ENCODE peak calls at places on chromosome 12, in four cellular contexts. Q is iris pigment epithelial cell; X is stimulated activated CD8-positive, alpha-beta memory T cell treated with anti-CD3 and anti-CD28 coated beads, Interleukin-2, amount 100 ng/mL, for 48 hours; Z is mesendoderm. P is an unnamed sample.

GRCh38 chr12:15146585-15146984 is 74.6 kb downstream of the RERG start:
- DNase-seq in Z (no peak), X (no peak), Q (peak), P (peak)

GRCh38 chr12:5377997-5378596 is 53.8 kb upstream of the NTF3 start:
- DNase-seq in Z (no peak), Q (no peak), X (no peak), P (no peak)

GRCh38 chr12:10310926-10311705 is 3.4 kb downstream of the KLRD1 start:
- DNase-seq in Z (no peak), X (no peak), Q (peak), P (no peak)

GRCh38 chr12:4346931-4347330 is 25.9 kb downstream of the TIGAR start:
- DNase-seq in Q (no peak), X (no peak), Z (no peak), P (no peak)

GRCh38 chr12:111438501-111438900 is 32.8 kb downstream of the SH2B3 start:
- DNase-seq in Z (peak), X (peak), Q (peak), P (peak)

GRCh38 chr12:6372403-6373003 is 2.9 kb downstream of the SCNN1A start:
- DNase-seq in Q (peak), X (no peak), Z (peak), P (peak)

GRCh38 chr12:64627781-64628180 is 17.5 kb downstream of the RASSF3 start:
- DNase-seq in X (no peak), Q (peak), Z (no peak), P (no peak)

GRCh38 chr12:131826064-131826928 is 1.9 kb upstream of the MMP17 start:
- DNase-seq in X (no peak), Z (no peak), Q (no peak), P (no peak)

GRCh38 chr12:111216387-111217159 is 152.3 kb downstream of the PHETA1 start:
- DNase-seq in X (no peak), Z (peak), Q (no peak), P (no peak)

GRCh38 chr12:45124485-45125155 is 73.7 kb upstream of the DBX2 start:
- DNase-seq in Z (peak), X (no peak), Q (no peak), P (peak)

GRCh38 chr12:12705833-12706520 is 10.0 kb upstream of the GPR19 start:
- DNase-seq in Q (no peak), X (no peak), Z (peak), P (no peak)

GRCh38 chr12:48997719-48998496 is 1.3 kb downstream of the DDN start:
- DNase-seq in X (no peak), Z (no peak), Q (no peak), P (peak)

GRCh38 chr12:105382771-105383632 is 52.5 kb downstream of the C12orf75 start:
- DNase-seq in Q (peak), Z (peak), X (no peak), P (peak)

GRCh38 chr12:104334581-104334980 is 31.0 kb downstream of the EID3 start:
- DNase-seq in Z (no peak), Q (no peak), X (no peak), P (no peak)

GRCh38 chr12:131827961-131828534 is at the start of gene MMP17:
- DNase-seq in Z (peak), X (no peak), Q (peak), P (peak)

GRCh38 chr12:68178774-68179439 is 19.4 kb upstream of the IFNG start:
- DNase-seq in X (no peak), Z (peak), Q (no peak), P (no peak)

GRCh38 chr12:119592232-119592631 is 1.3 kb upstream of the TMEM233 start:
- DNase-seq in Q (peak), X (no peak), Z (no peak), P (no peak)

GRCh38 chr12:76878899-76879709 is at the start of gene CSRP2:
- DNase-seq in Q (peak), Z (peak), X (peak), P (peak)

GRCh38 chr12:110141389-110141788 is 17.2 kb downstream of the IFT81 start:
- DNase-seq in X (no peak), Q (peak), Z (no peak), P (no peak)

GRCh38 chr12:84502907-84503787 is 409.5 kb downstream of the SLC6A15 start:
- DNase-seq in Z (peak), X (peak), Q (peak), P (peak)

GRCh38 chr12:44000309-44000952 is 164.6 kb downstream of the TMEM117 start:
- DNase-seq in Q (peak), X (peak), Z (peak), P (peak)

GRCh38 chr12:24496755-24497154 is 452.1 kb downstream of the BCAT1 start:
- DNase-seq in Q (peak), Z (no peak), X (no peak), P (no peak)

GRCh38 chr12:25594376-25594775 is 41.3 kb upstream of the LMNTD1 start:
- DNase-seq in Z (no peak), X (no peak), Q (no peak), P (no peak)

GRCh38 chr12:22684526-22685118 is 59.7 kb downstream of the ETNK1 start:
- DNase-seq in X (no peak), Z (peak), Q (peak), P (peak)

GRCh38 chr12:29690728-29691127 is 93.0 kb downstream of the TMTC1 start:
- DNase-seq in Z (no peak), Q (no peak), X (no peak), P (no peak)

GRCh38 chr12:62438098-62438692 is 28.4 kb upstream of the MON2 start:
- DNase-seq in X (no peak), Q (peak), Z (peak), P (peak)

GRCh38 chr12:39405580-39405979 is 37.3 kb downstream of the KIF21A start:
- DNase-seq in X (no peak), Q (no peak), Z (no peak), P (no peak)

GRCh38 chr12:46585854-46586621 is 213.5 kb upstream of the SLC38A2 start:
- DNase-seq in Z (peak), X (no peak), Q (peak), P (peak)

GRCh38 chr12:75334384-75335030 is at the start of gene GLIPR1L1:
- DNase-seq in X (peak), Z (peak), Q (peak), P (peak)

GRCh38 chr12:7142057-7142644 is 12.0 kb downstream of the CLSTN3 start:
- DNase-seq in Z (peak), Q (peak), X (peak), P (peak)

GRCh38 chr12:53817021-53817389 is 65.2 kb upstream of the CISTR start:
- DNase-seq in Q (no peak), X (no peak), Z (no peak), P (no peak)

GRCh38 chr12:131194166-131194565 is 240.5 kb downstream of the ADGRD1 start:
- DNase-seq in Q (no peak), Z (no peak), X (no peak), P (no peak)

GRCh38 chr12:123898673-123899072 is 74.0 kb downstream of the CCDC92 start:
- DNase-seq in X (no peak), Z (no peak), Q (no peak), P (no peak)

P was measured in GM23338.